ENCODE peak calls at places on chromosome 10, in six cellular contexts. A is K562, G is NB4, B is IMR-90, N is gastrocnemius medialis, D is sigmoid colon. Y is an unnamed sample.

GRCh38 chr10:13945760-13946460 is 359.1 kb downstream of the PRPF18 start:
- DNase-seq in A (no peak), G (no peak), B (peak), N (no peak), D (no peak), Y (no peak)

GRCh38 chr10:76858721-76859120 is 778.9 kb downstream of the KCNMA1 start:
- DNase-seq in A (no peak), G (no peak), B (no peak), N (no peak), D (no peak), Y (no peak)

GRCh38 chr10:10527861-10528562 is 489.7 kb upstream of the CELF2 start:
- DNase-seq in A (no peak), G (no peak), B (no peak), N (no peak), D (no peak), Y (no peak)

GRCh38 chr10:114265392-114266053 is 26.5 kb downstream of the VWA2 start:
- DNase-seq in A (no peak), G (no peak), B (no peak), N (peak), D (peak), Y (peak)

GRCh38 chr10:129946868-129947267 is 17.2 kb downstream of the EBF3 start:
- DNase-seq in A (no peak), G (no peak), B (no peak), N (no peak), D (peak), Y (no peak)

GRCh38 chr10:133336131-133337078 is at the start of gene CALY:
- DNase-seq in A (peak), G (no peak), B (no peak), N (no peak), D (no peak), Y (no peak)

GRCh38 chr10:79053081-79053434 is 15.7 kb upstream of the ZMIZ1 start:
- DNase-seq in A (no peak), G (no peak), B (no peak), N (no peak), D (peak), Y (no peak)

GRCh38 chr10:128530301-128530700 is 404.1 kb upstream of the MKI67 start:
- DNase-seq in A (peak), G (peak), B (no peak), N (no peak), D (no peak), Y (no peak)

GRCh38 chr10:517236-517635 is 172.2 kb downstream of the DIP2C start:
- DNase-seq in A (no peak), G (no peak), B (no peak), N (no peak), D (peak), Y (no peak)

GRCh38 chr10:87660484-87661133 is 931 bp downstream of the PAPSS2 start:
- DNase-seq in A (peak), G (no peak), B (peak), N (no peak), D (no peak), Y (peak)

GRCh38 chr10:78977761-78978305 is 90.9 kb upstream of the ZMIZ1 start:
- DNase-seq in A (no peak), G (peak), B (peak), N (peak), D (peak), Y (peak)

GRCh38 chr10:95556994-95557767 is 4.0 kb downstream of the SORBS1 start:
- DNase-seq in A (no peak), G (no peak), B (no peak), N (no peak), D (no peak), Y (no peak)

GRCh38 chr10:95561200-95562177 is at the start of gene SORBS1:
- DNase-seq in A (peak), G (peak), B (peak), N (peak), D (peak), Y (peak)

GRCh38 chr10:95560288-95561199 is 627 bp downstream of the SORBS1 start:
- DNase-seq in A (peak), G (peak), B (peak), N (no peak), D (peak), Y (peak)

GRCh38 chr10:95559466-95559865 is 1.7 kb downstream of the SORBS1 start:
- DNase-seq in A (no peak), G (no peak), B (no peak), N (no peak), D (peak), Y (no peak)

GRCh38 chr10:95558593-95559320 is 2.4 kb downstream of the SORBS1 start:
- DNase-seq in A (no peak), G (no peak), B (no peak), N (no peak), D (no peak), Y (no peak)
- TF ChIP-seq CTCF in A (peak), G (no peak), B (no peak), N (no peak), D (no peak), Y (no peak)

DNA sequence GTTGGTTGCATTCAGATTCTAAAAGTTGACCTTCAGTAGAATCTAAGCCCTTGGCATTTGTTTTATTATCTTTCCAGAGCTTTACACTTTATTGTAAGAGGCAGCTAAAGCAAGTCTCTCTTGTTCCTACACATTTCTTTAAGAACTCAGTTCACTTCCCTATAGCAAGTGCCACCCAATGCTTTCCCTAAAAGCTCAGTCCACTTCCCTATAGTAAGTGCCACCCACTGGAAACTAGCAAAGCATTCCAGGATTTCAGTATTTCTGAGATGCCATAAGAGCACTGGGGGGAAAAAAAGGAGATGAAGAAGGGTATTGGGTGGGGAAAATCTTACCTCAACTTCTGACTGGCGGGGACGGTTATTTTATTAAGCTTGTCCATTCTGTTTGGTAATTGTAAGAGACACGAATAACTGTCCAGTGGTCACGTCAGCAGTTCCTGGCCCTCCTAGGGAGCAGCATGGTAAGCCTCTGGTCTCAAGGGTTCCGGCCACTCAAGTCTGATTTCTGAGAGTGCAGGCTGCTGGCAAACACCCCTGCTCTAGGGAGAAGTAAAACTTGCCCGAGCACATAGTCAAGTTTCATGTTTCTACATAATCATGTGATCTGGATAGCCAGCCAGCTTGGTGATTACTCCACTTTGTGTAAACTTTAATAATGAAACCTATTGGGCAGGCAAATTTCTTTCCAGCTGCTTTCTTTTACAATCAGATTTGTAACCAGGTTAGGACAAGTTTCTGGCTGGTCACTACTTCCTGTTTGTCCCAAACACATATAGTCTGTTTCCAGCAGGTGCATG is at the start of gene BLNK:
- DNase-seq in A (no peak), G (no peak), B (peak), N (peak), D (peak), Y (peak)
- TF ChIP-seq POLR2A in A (no peak), G (no peak), B (no peak), N (no peak), D (peak), Y (peak)

DNA sequence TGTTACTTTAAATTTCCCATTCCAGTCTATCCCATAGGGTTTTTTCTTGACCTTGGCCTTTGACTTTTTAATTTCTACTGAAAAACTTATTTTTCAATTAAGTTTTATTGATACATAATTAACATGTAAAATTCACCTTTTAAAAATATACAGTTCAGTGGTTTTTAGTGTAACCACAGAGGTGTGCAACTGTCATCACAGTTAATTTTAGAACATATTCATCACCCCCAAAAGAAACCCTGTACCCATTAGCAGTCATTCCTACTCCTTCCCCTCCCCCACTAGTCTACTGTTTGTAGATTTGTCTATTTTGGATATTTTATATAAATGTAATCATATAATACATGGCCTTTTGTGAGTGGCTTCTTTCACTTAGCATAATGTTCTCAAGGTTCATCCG is 96.5 kb upstream of the GJD4 start:
- DNase-seq in A (no peak), G (no peak), B (no peak), N (no peak), D (no peak), Y (no peak)
- TF ChIP-seq CTCF in A (no peak), G (no peak), B (no peak), N (no peak), D (no peak), Y (no peak)

DNA sequence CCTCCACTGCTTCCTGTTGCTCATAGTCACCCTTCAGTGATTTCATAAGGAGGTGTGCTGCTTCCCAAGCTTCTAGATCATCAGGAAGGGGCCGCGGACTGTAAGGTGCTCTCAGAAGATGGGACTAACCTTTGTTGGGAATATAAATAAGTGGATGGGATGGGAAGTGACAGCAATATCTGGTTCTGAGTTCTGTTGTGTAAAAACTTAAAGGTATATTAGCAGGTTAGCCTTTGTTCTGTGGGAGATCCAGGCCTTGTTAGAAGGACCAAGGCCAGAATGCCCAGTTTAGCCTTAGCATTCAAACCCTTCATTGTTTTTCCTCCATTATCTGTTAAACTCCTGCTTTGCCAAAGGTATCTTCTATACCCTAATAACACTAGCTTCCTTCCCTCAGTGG is 12.4 kb downstream of the BUB3 start:
- DNase-seq in A (no peak), G (no peak), B (no peak), N (no peak), D (no peak), Y (no peak)
- TF ChIP-seq POLR2A in A (no peak), G (no peak), B (no peak), N (no peak), D (no peak), Y (no peak)

GRCh38 chr10:99370993-99371392 is 41.8 kb downstream of the CNNM1 start:
- DNase-seq in A (peak), G (peak), B (peak), N (no peak), D (no peak), Y (no peak)
- TF ChIP-seq CTCF in A (peak), G (peak), B (peak), N (no peak), D (no peak), Y (peak)

Y was measured in body of pancreas.